ENCODE peak calls at places on chromosomes 2 and 18, in eight cellular contexts. G is GM12865, E is adrenal gland, K is HFFc6, O is foreskin fibroblast, L is mammary epithelial cell, J is astrocyte, W is coronary artery. H is an unnamed sample.

GRCh38 chr2:70684846-70685622 is 83.0 kb downstream of the ADD2 start:
- DNase-seq in K (no peak), L (no peak), O (no peak), W (peak; percentile 35), G (no peak), E (no peak), J (no peak), H (no peak)

GRCh38 chr2:47842846-47843245 is 59.9 kb downstream of the MSH6 start:
- DNase-seq in J (no peak), O (no peak), G (no peak), E (no peak), L (no peak), K (peak; percentile 9), W (no peak), H (no peak)

GRCh38 chr18:8751692-8752091 is 46.3 kb downstream of the MTCL1 start:
- DNase-seq in L (no peak), G (no peak), K (no peak), J (no peak), E (no peak), O (peak; percentile 21), W (peak; percentile 38), H (no peak)

GRCh38 chr18:3998698-3999333 is 456.3 kb downstream of the DLGAP1 start:
- DNase-seq in O (peak; percentile 60), G (peak; percentile 47), W (no peak), J (peak; percentile 34), L (peak; percentile 31), E (peak; percentile 49), K (peak; percentile 54), H (no peak)

GRCh38 chr2:230773039-230773773 is 60.6 kb downstream of the CAB39 start:
- DNase-seq in O (no peak), K (no peak), L (no peak), E (no peak), J (no peak), W (no peak), G (no peak), H (no peak)

GRCh38 chr2:206112108-206112507 is 26.1 kb upstream of the INO80D start:
- DNase-seq in O (peak; percentile 44), L (no peak), K (no peak), G (no peak), E (no peak), W (no peak), J (no peak), H (no peak)

GRCh38 chr2:10297950-10298349 is 4.8 kb upstream of the HPCAL1 start:
- DNase-seq in O (peak; percentile 96), W (no peak), E (peak; percentile 77), J (peak; percentile 81), K (peak; percentile 91), L (peak; percentile 84), G (no peak), H (no peak)

GRCh38 chr2:218645126-218645525 is 14.3 kb downstream of the ZNF142 start:
- DNase-seq in K (peak; percentile 66), W (no peak), J (peak; percentile 38), O (peak; percentile 50), L (peak; percentile 40), G (no peak), E (no peak), H (no peak)

GRCh38 chr2:29878898-29879297 is 42.5 kb downstream of the ALK start:
- DNase-seq in G (no peak), E (no peak), W (no peak), J (peak; percentile 44), L (peak; percentile 51), K (no peak), O (no peak), H (no peak)

GRCh38 chr2:21821697-21822227 is 698.0 kb downstream of the TDRD15 start:
- DNase-seq in E (no peak), J (no peak), W (no peak), G (no peak), L (no peak), K (no peak), O (peak; percentile 26), H (no peak)

GRCh38 chr2:21822505-21822904 is 698.7 kb downstream of the TDRD15 start:
- DNase-seq in E (no peak), J (no peak), W (no peak), K (no peak), L (no peak), O (no peak), G (no peak), H (no peak)

GRCh38 chr2:21814588-21815192 is 690.9 kb downstream of the TDRD15 start:
- DNase-seq in W (no peak), O (no peak), J (no peak), K (no peak), L (no peak), G (no peak), E (no peak), H (no peak)

GRCh38 chr2:21820271-21820670 is 696.5 kb downstream of the TDRD15 start:
- DNase-seq in O (peak; percentile 44), E (no peak), W (no peak), J (no peak), L (no peak), K (no peak), G (peak; percentile 15), H (no peak)

DNA sequence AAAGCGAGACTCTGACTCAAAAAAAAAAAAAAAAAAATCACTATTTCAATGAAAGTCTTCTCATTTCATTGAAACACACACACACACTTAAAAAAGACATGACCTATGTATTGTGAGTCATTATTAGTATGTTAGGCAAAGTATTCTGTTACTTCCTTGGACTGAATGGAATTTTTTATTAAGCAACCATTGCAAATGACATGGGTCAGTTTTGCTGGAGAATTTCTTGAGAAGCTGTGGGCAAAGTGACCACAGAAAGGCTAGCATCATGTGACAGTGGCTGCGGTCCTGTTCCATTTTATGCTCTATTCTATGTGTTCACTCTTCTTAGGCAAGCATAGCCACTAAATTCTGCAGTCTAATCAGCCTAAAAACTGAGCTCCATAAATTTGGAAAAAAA is 695.7 kb downstream of the TDRD15 start:
- DNase-seq in W (no peak), K (no peak), G (no peak), E (no peak), L (no peak), O (peak; percentile 57), J (no peak), H (no peak)
- TF ChIP-seq CTCF in W (no peak), K (no peak), G (no peak), E (no peak), L (no peak), O (no peak), J (no peak), H (no peak)

GRCh38 chr2:183359867-183360266 is 235.6 kb downstream of the NUP35 start:
- DNase-seq in E (peak; percentile 6), L (no peak), W (no peak), K (no peak), J (no peak), G (no peak), O (peak; percentile 56), H (no peak)
- TF ChIP-seq CTCF in E (no peak), L (peak; percentile 13), W (no peak), K (peak; percentile 24), J (peak; percentile 42), G (no peak), O (no peak), H (peak; percentile 5)

GRCh38 chr2:55268907-55269611 is at the start of gene MTIF2:
- DNase-seq in L (peak; percentile 92), W (peak; percentile 97), J (peak; percentile 87), O (peak; percentile 98), K (peak; percentile 93), G (peak; percentile 97), E (peak; percentile 97), H (peak; percentile 89)
- TF ChIP-seq CTCF in L (no peak), W (no peak), J (no peak), O (no peak), K (peak; percentile 17), G (peak; percentile 3), E (no peak), H (peak; percentile 26)

GRCh38 chr2:128979182-128979581 is 660.5 kb upstream of the HS6ST1 start:
- DNase-seq in L (no peak), K (no peak), J (no peak), O (no peak), G (no peak), E (no peak), W (no peak), H (no peak)
- TF ChIP-seq CTCF in L (no peak), K (no peak), J (no peak), O (no peak), G (no peak), E (no peak), W (no peak), H (no peak)

GRCh38 chr2:229714080-229714735 is at the start of gene DNER:
- DNase-seq in W (no peak), O (peak; percentile 53), G (peak; percentile 53), L (no peak), K (no peak), E (peak; percentile 76), J (no peak), H (peak; percentile 88)

GRCh38 chr2:229715895-229716507 is 1.6 kb upstream of the DNER start:
- DNase-seq in G (peak; percentile 45), J (no peak), K (no peak), E (peak; percentile 68), O (peak; percentile 39), L (peak; percentile 37), W (no peak), H (no peak)

GRCh38 chr2:229719926-229720652 is 5.7 kb upstream of the DNER start:
- DNase-seq in J (peak; percentile 12), K (no peak), W (no peak), O (peak; percentile 8), G (no peak), E (no peak), L (no peak), H (no peak)

GRCh38 chr2:229714736-229715541 is 584 bp upstream of the DNER start:
- DNase-seq in O (peak; percentile 89), G (peak; percentile 44), J (peak; percentile 57), L (peak; percentile 56), W (no peak), K (peak; percentile 25), E (peak; percentile 84), H (peak; percentile 69)

DNA sequence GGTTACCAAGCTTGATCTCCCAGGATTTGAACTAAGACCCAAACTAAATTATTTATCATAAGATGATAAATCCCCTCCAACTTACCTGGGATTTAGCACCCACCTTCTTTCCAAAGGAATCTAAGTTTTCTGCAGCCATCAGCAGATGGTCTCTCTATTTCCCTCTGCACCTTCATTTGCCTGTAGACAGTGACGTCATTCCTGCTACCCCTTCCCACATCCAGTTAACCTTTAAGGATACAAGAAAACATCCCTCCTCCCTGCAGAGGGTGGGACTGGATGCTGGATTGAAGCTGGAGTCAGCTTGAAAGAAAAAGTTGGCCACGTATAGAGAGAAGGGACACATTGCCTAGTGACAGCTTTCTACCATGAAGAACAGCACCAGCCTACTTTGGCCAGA is 3.7 kb upstream of the DNER start:
- DNase-seq in O (no peak), W (no peak), J (no peak), L (no peak), E (no peak), G (no peak), K (no peak), H (no peak)
- TF ChIP-seq CTCF in O (no peak), W (no peak), J (no peak), L (no peak), E (no peak), G (no peak), K (no peak), H (no peak)

GRCh38 chr2:140808816-140809215 is 1322.0 kb downstream of the LRP1B start:
- DNase-seq in K (no peak), O (no peak), L (no peak), G (peak; percentile 5), W (no peak), J (no peak), E (no peak), H (no peak)
- TF ChIP-seq CTCF in K (no peak), O (no peak), L (no peak), G (peak; percentile 2), W (no peak), J (peak; percentile 3), E (no peak), H (no peak)